ENCODE peak calls at places on chromosomes 16 and 17, in four cellular contexts. One of them, this sample, is unnamed. For H3K27me3, the result is how much of the 10 kb centered on the place peaks cover.

GRCh38 chr17:59756236-59756818 is 48.9 kb downstream of the VMP1 start:
- DNase-seq in mesenchymal stem cell: peak
- DNase-seq in hepatocyte: no peak
- DNase-seq in thoracic aorta: no peak
- DNase-seq in this sample: no peak

GRCh38 chr17:72683506-72684404 is 408.7 kb downstream of the SLC39A11 start:
- DNase-seq in mesenchymal stem cell: peak
- DNase-seq in hepatocyte: peak
- DNase-seq in thoracic aorta: no peak
- DNase-seq in this sample: no peak

GRCh38 chr17:83109793-83110645 is 30.6 kb downstream of the METRNL start:
- DNase-seq in mesenchymal stem cell: peak
- DNase-seq in hepatocyte: peak
- DNase-seq in thoracic aorta: peak
- DNase-seq in this sample: no peak

GRCh38 chr17:78337244-78338109 is 22.4 kb downstream of the SOCS3 start:
- DNase-seq in mesenchymal stem cell: peak
- DNase-seq in hepatocyte: no peak
- DNase-seq in thoracic aorta: no peak
- DNase-seq in this sample: no peak

GRCh38 chr16:55478827-55479559 is at the start of gene MMP2:
- DNase-seq in mesenchymal stem cell: peak
- DNase-seq in hepatocyte: peak
- DNase-seq in thoracic aorta: no peak
- DNase-seq in this sample: peak

GRCh38 chr17:77127735-77128361 is 12.9 kb upstream of the SEC14L1 start:
- DNase-seq in mesenchymal stem cell: no peak
- DNase-seq in hepatocyte: no peak
- DNase-seq in thoracic aorta: no peak
- DNase-seq in this sample: no peak

GRCh38 chr16:63346000-63346399 is 1309.8 kb upstream of the CDH8 start:
- DNase-seq in mesenchymal stem cell: no peak
- DNase-seq in hepatocyte: no peak
- DNase-seq in thoracic aorta: no peak
- DNase-seq in this sample: no peak

GRCh38 chr17:48162946-48163506 is 55.5 kb downstream of the SNX11 start:
- DNase-seq in mesenchymal stem cell: peak
- DNase-seq in hepatocyte: peak
- DNase-seq in thoracic aorta: no peak
- DNase-seq in this sample: no peak

GRCh38 chr17:1179635-1180433 is at the start of gene ABR:
- DNase-seq in mesenchymal stem cell: peak
- DNase-seq in hepatocyte: peak
- DNase-seq in thoracic aorta: no peak
- DNase-seq in this sample: peak

GRCh38 chr16:59697236-59697635 is 963.1 kb upstream of the GOT2 start:
- DNase-seq in mesenchymal stem cell: no peak
- DNase-seq in hepatocyte: no peak
- DNase-seq in thoracic aorta: no peak
- DNase-seq in this sample: no peak

GRCh38 chr16:65534121-65534528 is 412.3 kb upstream of the CDH11 start:
- DNase-seq in mesenchymal stem cell: no peak
- DNase-seq in hepatocyte: no peak
- DNase-seq in thoracic aorta: no peak
- DNase-seq in this sample: no peak

GRCh38 chr17:82810644-82811430 is 29.0 kb downstream of the ZNF750 start:
- DNase-seq in mesenchymal stem cell: no peak
- DNase-seq in hepatocyte: no peak
- DNase-seq in thoracic aorta: no peak
- DNase-seq in this sample: peak

GRCh38 chr17:57601328-57601727 is 143.8 kb downstream of the CCDC182 start:
- DNase-seq in mesenchymal stem cell: peak
- DNase-seq in hepatocyte: no peak
- DNase-seq in thoracic aorta: no peak
- DNase-seq in this sample: no peak

GRCh38 chr16:48008011-48008410 is 147.8 kb downstream of the ABCC12 start:
- DNase-seq in mesenchymal stem cell: no peak
- DNase-seq in hepatocyte: no peak
- DNase-seq in thoracic aorta: no peak
- DNase-seq in this sample: no peak

GRCh38 chr17:16977932-16978331 is 6.0 kb upstream of the TNFRSF13B start:
- DNase-seq in mesenchymal stem cell: no peak
- DNase-seq in hepatocyte: no peak
- DNase-seq in thoracic aorta: no peak
- DNase-seq in this sample: no peak

GRCh38 chr16:88970539-88971065 is 6.4 kb downstream of the CBFA2T3 start:
- DNase-seq in mesenchymal stem cell: no peak
- DNase-seq in hepatocyte: no peak
- DNase-seq in thoracic aorta: no peak
- DNase-seq in this sample: peak

GRCh38 chr16:69871708-69872107 is 79.4 kb upstream of the CLEC18A start:
- DNase-seq in mesenchymal stem cell: no peak
- DNase-seq in hepatocyte: no peak
- DNase-seq in thoracic aorta: no peak
- DNase-seq in this sample: no peak

GRCh38 chr16:22721497-22722100 is 92.4 kb upstream of the HS3ST2 start:
- DNase-seq in mesenchymal stem cell: no peak
- DNase-seq in hepatocyte: no peak
- DNase-seq in thoracic aorta: no peak
- DNase-seq in this sample: no peak

GRCh38 chr17:8095361-8095760 is 7.8 kb upstream of the ALOX12B start:
- DNase-seq in mesenchymal stem cell: no peak
- DNase-seq in hepatocyte: no peak
- DNase-seq in thoracic aorta: no peak
- DNase-seq in this sample: no peak

GRCh38 chr17:8087942-8088230 is 370 bp upstream of the ALOX12B start:
- DNase-seq in mesenchymal stem cell: no peak
- DNase-seq in hepatocyte: no peak
- DNase-seq in thoracic aorta: no peak
- DNase-seq in this sample: no peak

GRCh38 chr17:8087075-8087941 is at the start of gene ALOX12B:
- DNase-seq in mesenchymal stem cell: no peak
- DNase-seq in hepatocyte: no peak
- DNase-seq in thoracic aorta: no peak
- DNase-seq in this sample: peak

GRCh38 chr17:8089728-8090127 is 2.2 kb upstream of the ALOX12B start:
- DNase-seq in mesenchymal stem cell: no peak
- DNase-seq in hepatocyte: no peak
- DNase-seq in thoracic aorta: no peak
- DNase-seq in this sample: no peak

GRCh38 chr17:8091033-8091687 is 3.6 kb upstream of the ALOX12B start:
- DNase-seq in mesenchymal stem cell: no peak
- DNase-seq in hepatocyte: no peak
- DNase-seq in thoracic aorta: no peak
- DNase-seq in this sample: peak
- H3K27me3 ChIP-seq in mesenchymal stem cell: half or more
- H3K27me3 ChIP-seq in hepatocyte: under half
- H3K27me3 ChIP-seq in thoracic aorta: under half
- H3K27me3 ChIP-seq in this sample: under half

DNA sequence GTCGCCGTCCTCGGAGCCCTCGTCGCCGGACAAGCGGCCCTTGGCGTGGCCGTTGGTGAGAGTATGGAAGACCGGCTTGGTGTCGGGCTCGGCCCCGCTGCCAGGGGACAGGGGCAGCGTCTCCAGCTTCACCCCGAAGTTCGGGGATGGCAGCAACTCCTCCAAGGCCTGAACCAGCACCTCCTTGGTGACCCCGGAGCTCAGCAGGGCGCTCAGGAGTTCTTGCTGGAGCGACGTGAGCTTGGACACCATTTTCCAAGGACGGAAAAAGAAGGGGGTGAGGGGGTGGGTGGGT is 279 bp downstream of the HNF1B start:
- DNase-seq in mesenchymal stem cell: no peak
- DNase-seq in hepatocyte: no peak
- DNase-seq in thoracic aorta: no peak
- DNase-seq in this sample: no peak
- H3K4me3 ChIP-seq in mesenchymal stem cell: peak
- H3K4me3 ChIP-seq in hepatocyte: peak
- H3K4me3 ChIP-seq in thoracic aorta: peak
- H3K4me3 ChIP-seq in this sample: peak

GRCh38 chr16:86019446-86020047 is 120.6 kb downstream of the IRF8 start:
- DNase-seq in mesenchymal stem cell: no peak
- DNase-seq in hepatocyte: no peak
- DNase-seq in thoracic aorta: no peak
- DNase-seq in this sample: peak

GRCh38 chr16:86018487-86018886 is 119.5 kb downstream of the IRF8 start:
- DNase-seq in mesenchymal stem cell: peak
- DNase-seq in hepatocyte: peak
- DNase-seq in thoracic aorta: no peak
- DNase-seq in this sample: no peak

GRCh38 chr16:86013867-86014266 is 114.9 kb downstream of the IRF8 start:
- DNase-seq in mesenchymal stem cell: no peak
- DNase-seq in hepatocyte: no peak
- DNase-seq in thoracic aorta: no peak
- DNase-seq in this sample: no peak

GRCh38 chr16:86015606-86016005 is 116.6 kb downstream of the IRF8 start:
- DNase-seq in mesenchymal stem cell: no peak
- DNase-seq in hepatocyte: no peak
- DNase-seq in thoracic aorta: no peak
- DNase-seq in this sample: no peak

GRCh38 chr16:86016201-86016965 is 117.4 kb downstream of the IRF8 start:
- DNase-seq in mesenchymal stem cell: peak
- DNase-seq in hepatocyte: peak
- DNase-seq in thoracic aorta: no peak
- DNase-seq in this sample: peak
- H3K27me3 ChIP-seq in mesenchymal stem cell: under half
- H3K27me3 ChIP-seq in hepatocyte: under half
- H3K27me3 ChIP-seq in thoracic aorta: under half
- H3K27me3 ChIP-seq in this sample: under half

GRCh38 chr17:39608601-39609000 is 881 bp upstream of the NEUROD2 start:
- DNase-seq in mesenchymal stem cell: no peak
- DNase-seq in hepatocyte: no peak
- DNase-seq in thoracic aorta: no peak
- DNase-seq in this sample: peak

GRCh38 chr17:39607057-39607850 is 466 bp downstream of the NEUROD2 start:
- DNase-seq in mesenchymal stem cell: no peak
- DNase-seq in hepatocyte: no peak
- DNase-seq in thoracic aorta: no peak
- DNase-seq in this sample: peak

GRCh38 chr17:39608142-39608541 is 422 bp upstream of the NEUROD2 start:
- DNase-seq in mesenchymal stem cell: no peak
- DNase-seq in hepatocyte: no peak
- DNase-seq in thoracic aorta: no peak
- DNase-seq in this sample: peak

GRCh38 chr17:39606434-39607056 is 1.2 kb downstream of the NEUROD2 start:
- DNase-seq in mesenchymal stem cell: no peak
- DNase-seq in hepatocyte: no peak
- DNase-seq in thoracic aorta: no peak
- DNase-seq in this sample: peak

GRCh38 chr17:39607851-39608130 is at the start of gene NEUROD2:
- DNase-seq in mesenchymal stem cell: no peak
- DNase-seq in hepatocyte: no peak
- DNase-seq in thoracic aorta: no peak
- DNase-seq in this sample: no peak
- H3K4me3 ChIP-seq in mesenchymal stem cell: no peak
- H3K4me3 ChIP-seq in hepatocyte: no peak
- H3K4me3 ChIP-seq in thoracic aorta: peak
- H3K4me3 ChIP-seq in this sample: peak

GRCh38 chr17:79748296-79749099 is 17.8 kb downstream of the ENPP7 start:
- DNase-seq in mesenchymal stem cell: no peak
- DNase-seq in hepatocyte: no peak
- DNase-seq in thoracic aorta: no peak
- DNase-seq in this sample: peak

GRCh38 chr17:79749958-79750357 is 19.2 kb downstream of the ENPP7 start:
- DNase-seq in mesenchymal stem cell: no peak
- DNase-seq in hepatocyte: no peak
- DNase-seq in thoracic aorta: no peak
- DNase-seq in this sample: peak

GRCh38 chr17:79749156-79749815 is 18.5 kb downstream of the ENPP7 start:
- DNase-seq in mesenchymal stem cell: peak
- DNase-seq in hepatocyte: no peak
- DNase-seq in thoracic aorta: no peak
- DNase-seq in this sample: peak

GRCh38 chr17:79752175-79752574 is 21.4 kb downstream of the ENPP7 start:
- DNase-seq in mesenchymal stem cell: no peak
- DNase-seq in hepatocyte: no peak
- DNase-seq in thoracic aorta: no peak
- DNase-seq in this sample: peak

DNA sequence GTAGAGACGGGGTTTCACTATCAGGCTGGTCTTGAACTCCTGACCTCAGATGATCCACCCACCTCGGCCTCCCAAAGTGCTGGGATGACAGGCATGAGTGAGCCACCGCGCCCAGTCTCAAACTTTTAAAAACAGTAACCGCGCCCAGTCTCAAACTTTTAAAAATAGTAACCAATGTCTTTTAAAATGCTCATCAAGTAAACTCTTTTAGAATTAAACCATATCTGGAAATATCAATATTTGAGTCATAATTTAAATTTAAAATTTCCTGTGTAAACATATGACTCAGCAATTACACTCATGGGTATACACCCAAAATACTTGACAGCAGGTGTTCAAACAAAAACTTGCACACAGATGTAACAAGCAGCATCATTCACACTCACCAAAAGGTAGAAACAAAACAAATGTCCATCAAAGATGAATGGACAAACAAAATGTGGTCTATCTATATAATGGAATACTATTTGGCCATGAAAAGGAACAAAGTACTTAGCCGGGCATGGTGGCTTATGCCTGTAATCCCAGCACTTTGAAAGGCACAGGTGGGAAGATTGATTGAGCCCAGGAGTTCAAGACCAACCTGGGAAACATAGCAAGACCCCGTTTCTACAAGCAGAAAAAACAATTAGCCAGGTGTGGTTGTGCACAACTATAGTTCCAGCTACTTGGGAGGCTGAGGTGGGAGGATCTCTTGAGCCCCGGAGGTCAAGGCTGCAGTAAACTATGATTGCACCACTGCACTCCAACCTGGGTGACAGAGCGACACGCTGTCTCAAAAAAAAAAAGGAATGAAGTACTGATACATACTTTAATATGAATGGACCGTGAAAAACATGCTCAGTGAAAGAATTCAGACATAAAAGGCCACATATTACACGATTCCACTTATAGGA is 20.2 kb downstream of the ENPP7 start:
- DNase-seq in mesenchymal stem cell: no peak
- DNase-seq in hepatocyte: no peak
- DNase-seq in thoracic aorta: no peak
- DNase-seq in this sample: no peak
- H3K27me3 ChIP-seq in mesenchymal stem cell: half or more
- H3K27me3 ChIP-seq in hepatocyte: under half
- H3K27me3 ChIP-seq in thoracic aorta: under half
- H3K27me3 ChIP-seq in this sample: under half

GRCh38 chr16:78579020-78579419 is 479.6 kb downstream of the WWOX start:
- DNase-seq in mesenchymal stem cell: no peak
- DNase-seq in hepatocyte: no peak
- DNase-seq in thoracic aorta: no peak
- DNase-seq in this sample: no peak
- H3K4me3 ChIP-seq in mesenchymal stem cell: no peak
- H3K4me3 ChIP-seq in hepatocyte: no peak
- H3K4me3 ChIP-seq in thoracic aorta: no peak
- H3K4me3 ChIP-seq in this sample: no peak

This sample was measured in H7.